ENCODE peak calls at places on chromosomes 5 and 9, in eight cellular contexts. One of them, this sample, is unnamed.
A peak's percentile ranks its signal among the peaks of the same experiment; 100 is the strongest.

GRCh38 chr9:91160599-91161464 is 200.9 kb downstream of the AUH start:
- DNase-seq in PC-3: no peak
- DNase-seq in germinal center: no peak
- DNase-seq in activated effector memory CD4-positive, alpha-beta T cell treated with Interleukin-2 at 50 U/mL for 16 hours: no peak
- DNase-seq in CD4-positive, alpha-beta T cell: no peak
- DNase-seq in MV-4-11: no peak
- DNase-seq in NCI-H1436: no peak
- DNase-seq in AML-193: no peak
- DNase-seq in this sample: no peak

GRCh38 chr9:36625006-36625600 is 52.4 kb downstream of the MELK start:
- DNase-seq in germinal center: no peak
- DNase-seq in activated effector memory CD4-positive, alpha-beta T cell treated with Interleukin-2 at 50 U/mL for 16 hours: no peak
- DNase-seq in PC-3: peak; percentile 47
- DNase-seq in CD4-positive, alpha-beta T cell: no peak
- DNase-seq in NCI-H1436: no peak
- DNase-seq in MV-4-11: no peak
- DNase-seq in AML-193: no peak
- DNase-seq in this sample: no peak

GRCh38 chr5:33180900-33181299 is 259.9 kb upstream of the TARS1 start:
- DNase-seq in activated effector memory CD4-positive, alpha-beta T cell treated with Interleukin-2 at 50 U/mL for 16 hours: no peak
- DNase-seq in PC-3: peak; percentile 66
- DNase-seq in AML-193: no peak
- DNase-seq in germinal center: no peak
- DNase-seq in CD4-positive, alpha-beta T cell: no peak
- DNase-seq in NCI-H1436: no peak
- DNase-seq in MV-4-11: no peak
- DNase-seq in this sample: no peak

GRCh38 chr5:172658869-172659513 is 17.9 kb downstream of the NEURL1B start:
- DNase-seq in germinal center: no peak
- DNase-seq in activated effector memory CD4-positive, alpha-beta T cell treated with Interleukin-2 at 50 U/mL for 16 hours: no peak
- DNase-seq in AML-193: no peak
- DNase-seq in MV-4-11: no peak
- DNase-seq in PC-3: no peak
- DNase-seq in NCI-H1436: no peak
- DNase-seq in CD4-positive, alpha-beta T cell: no peak
- DNase-seq in this sample: no peak

GRCh38 chr5:112848116-112848811 is 12.8 kb upstream of the SRP19 start:
- DNase-seq in germinal center: peak; percentile 48
- DNase-seq in PC-3: peak; percentile 66
- DNase-seq in AML-193: peak; percentile 69
- DNase-seq in CD4-positive, alpha-beta T cell: no peak
- DNase-seq in NCI-H1436: peak; percentile 72
- DNase-seq in MV-4-11: peak; percentile 80
- DNase-seq in activated effector memory CD4-positive, alpha-beta T cell treated with Interleukin-2 at 50 U/mL for 16 hours: no peak
- DNase-seq in this sample: no peak

GRCh38 chr5:88672644-88673493 is 210.1 kb downstream of the MEF2C start:
- DNase-seq in germinal center: no peak
- DNase-seq in CD4-positive, alpha-beta T cell: no peak
- DNase-seq in AML-193: no peak
- DNase-seq in MV-4-11: no peak
- DNase-seq in NCI-H1436: no peak
- DNase-seq in PC-3: no peak
- DNase-seq in activated effector memory CD4-positive, alpha-beta T cell treated with Interleukin-2 at 50 U/mL for 16 hours: no peak
- DNase-seq in this sample: no peak

GRCh38 chr5:93192107-93192506 is 388.9 kb downstream of the NR2F1-AS1 start:
- DNase-seq in germinal center: no peak
- DNase-seq in PC-3: peak; percentile 93
- DNase-seq in AML-193: no peak
- DNase-seq in MV-4-11: no peak
- DNase-seq in activated effector memory CD4-positive, alpha-beta T cell treated with Interleukin-2 at 50 U/mL for 16 hours: no peak
- DNase-seq in CD4-positive, alpha-beta T cell: no peak
- DNase-seq in NCI-H1436: no peak
- DNase-seq in this sample: no peak

GRCh38 chr5:38715671-38716070 is 130.1 kb upstream of the OSMR start:
- DNase-seq in NCI-H1436: no peak
- DNase-seq in PC-3: no peak
- DNase-seq in MV-4-11: no peak
- DNase-seq in activated effector memory CD4-positive, alpha-beta T cell treated with Interleukin-2 at 50 U/mL for 16 hours: no peak
- DNase-seq in CD4-positive, alpha-beta T cell: no peak
- DNase-seq in AML-193: no peak
- DNase-seq in germinal center: no peak
- DNase-seq in this sample: no peak

GRCh38 chr5:166428264-166428663 is 1863.2 kb upstream of the WWC1 start:
- DNase-seq in PC-3: no peak
- DNase-seq in CD4-positive, alpha-beta T cell: no peak
- DNase-seq in AML-193: no peak
- DNase-seq in MV-4-11: no peak
- DNase-seq in germinal center: no peak
- DNase-seq in NCI-H1436: no peak
- DNase-seq in activated effector memory CD4-positive, alpha-beta T cell treated with Interleukin-2 at 50 U/mL for 16 hours: no peak
- DNase-seq in this sample: no peak

GRCh38 chr9:134066546-134066922 is 1.3 kb downstream of the BRD3 start:
- DNase-seq in CD4-positive, alpha-beta T cell: no peak
- DNase-seq in germinal center: no peak
- DNase-seq in NCI-H1436: no peak
- DNase-seq in PC-3: no peak
- DNase-seq in MV-4-11: no peak
- DNase-seq in AML-193: no peak
- DNase-seq in activated effector memory CD4-positive, alpha-beta T cell treated with Interleukin-2 at 50 U/mL for 16 hours: no peak
- DNase-seq in this sample: no peak

GRCh38 chr5:125180222-125180621 is 433.8 kb upstream of the ZNF608 start:
- DNase-seq in germinal center: no peak
- DNase-seq in AML-193: no peak
- DNase-seq in activated effector memory CD4-positive, alpha-beta T cell treated with Interleukin-2 at 50 U/mL for 16 hours: no peak
- DNase-seq in CD4-positive, alpha-beta T cell: no peak
- DNase-seq in PC-3: peak; percentile 11
- DNase-seq in NCI-H1436: no peak
- DNase-seq in MV-4-11: no peak
- DNase-seq in this sample: no peak

GRCh38 chr5:62977641-62978040 is 399.0 kb downstream of the LRRC70 start:
- DNase-seq in activated effector memory CD4-positive, alpha-beta T cell treated with Interleukin-2 at 50 U/mL for 16 hours: no peak
- DNase-seq in CD4-positive, alpha-beta T cell: no peak
- DNase-seq in PC-3: no peak
- DNase-seq in AML-193: no peak
- DNase-seq in germinal center: no peak
- DNase-seq in NCI-H1436: no peak
- DNase-seq in MV-4-11: no peak
- DNase-seq in this sample: no peak

GRCh38 chr9:127776195-127776918 is 2.1 kb downstream of the SH2D3C start:
- DNase-seq in CD4-positive, alpha-beta T cell: peak; percentile 73
- DNase-seq in PC-3: no peak
- DNase-seq in NCI-H1436: no peak
- DNase-seq in germinal center: peak; percentile 79
- DNase-seq in MV-4-11: peak; percentile 84
- DNase-seq in activated effector memory CD4-positive, alpha-beta T cell treated with Interleukin-2 at 50 U/mL for 16 hours: peak; percentile 73
- DNase-seq in AML-193: peak; percentile 70
- DNase-seq in this sample: peak; percentile 85

GRCh38 chr5:82924241-82924989 is 152.8 kb downstream of the TMEM167A start:
- DNase-seq in AML-193: no peak
- DNase-seq in CD4-positive, alpha-beta T cell: no peak
- DNase-seq in NCI-H1436: no peak
- DNase-seq in germinal center: no peak
- DNase-seq in PC-3: peak; percentile 15
- DNase-seq in activated effector memory CD4-positive, alpha-beta T cell treated with Interleukin-2 at 50 U/mL for 16 hours: no peak
- DNase-seq in MV-4-11: no peak
- DNase-seq in this sample: no peak

GRCh38 chr9:131603199-131603598 is 57.9 kb downstream of the PRRT1B start:
- DNase-seq in CD4-positive, alpha-beta T cell: no peak
- DNase-seq in NCI-H1436: no peak
- DNase-seq in AML-193: no peak
- DNase-seq in MV-4-11: peak; percentile 37
- DNase-seq in PC-3: no peak
- DNase-seq in germinal center: no peak
- DNase-seq in activated effector memory CD4-positive, alpha-beta T cell treated with Interleukin-2 at 50 U/mL for 16 hours: no peak
- DNase-seq in this sample: no peak

GRCh38 chr5:155872801-155873200 is 454.2 kb upstream of the SGCD start:
- DNase-seq in NCI-H1436: peak; percentile 62
- DNase-seq in PC-3: no peak
- DNase-seq in AML-193: no peak
- DNase-seq in CD4-positive, alpha-beta T cell: no peak
- DNase-seq in activated effector memory CD4-positive, alpha-beta T cell treated with Interleukin-2 at 50 U/mL for 16 hours: no peak
- DNase-seq in germinal center: no peak
- DNase-seq in MV-4-11: no peak
- DNase-seq in this sample: no peak

GRCh38 chr9:107281164-107281563 is 1.9 kb upstream of the RAD23B start:
- DNase-seq in MV-4-11: peak; percentile 8
- DNase-seq in PC-3: no peak
- DNase-seq in germinal center: peak; percentile 22
- DNase-seq in CD4-positive, alpha-beta T cell: no peak
- DNase-seq in activated effector memory CD4-positive, alpha-beta T cell treated with Interleukin-2 at 50 U/mL for 16 hours: no peak
- DNase-seq in AML-193: peak; percentile 24
- DNase-seq in NCI-H1436: no peak
- DNase-seq in this sample: no peak

GRCh38 chr5:157109744-157110143 is 900 bp upstream of the HAVCR2 start:
- DNase-seq in germinal center: peak; percentile 26
- DNase-seq in CD4-positive, alpha-beta T cell: no peak
- DNase-seq in PC-3: no peak
- DNase-seq in AML-193: peak; percentile 54
- DNase-seq in activated effector memory CD4-positive, alpha-beta T cell treated with Interleukin-2 at 50 U/mL for 16 hours: no peak
- DNase-seq in MV-4-11: peak; percentile 73
- DNase-seq in NCI-H1436: no peak
- DNase-seq in this sample: no peak

GRCh38 chr9:126365780-126366179 is 39.2 kb downstream of the MVB12B start:
- DNase-seq in activated effector memory CD4-positive, alpha-beta T cell treated with Interleukin-2 at 50 U/mL for 16 hours: no peak
- DNase-seq in AML-193: no peak
- DNase-seq in PC-3: no peak
- DNase-seq in CD4-positive, alpha-beta T cell: no peak
- DNase-seq in MV-4-11: no peak
- DNase-seq in germinal center: no peak
- DNase-seq in NCI-H1436: no peak
- DNase-seq in this sample: no peak

GRCh38 chr5:37847978-37848425 is 8.2 kb upstream of the GDNF start:
- DNase-seq in CD4-positive, alpha-beta T cell: no peak
- DNase-seq in AML-193: no peak
- DNase-seq in activated effector memory CD4-positive, alpha-beta T cell treated with Interleukin-2 at 50 U/mL for 16 hours: no peak
- DNase-seq in germinal center: no peak
- DNase-seq in NCI-H1436: no peak
- DNase-seq in PC-3: peak; percentile 13
- DNase-seq in MV-4-11: peak; percentile 61
- DNase-seq in this sample: no peak

GRCh38 chr9:113532809-113533190 is 69.3 kb downstream of the RGS3 start:
- DNase-seq in CD4-positive, alpha-beta T cell: no peak
- DNase-seq in AML-193: no peak
- DNase-seq in MV-4-11: no peak
- DNase-seq in PC-3: no peak
- DNase-seq in NCI-H1436: no peak
- DNase-seq in activated effector memory CD4-positive, alpha-beta T cell treated with Interleukin-2 at 50 U/mL for 16 hours: no peak
- DNase-seq in germinal center: no peak
- DNase-seq in this sample: no peak

GRCh38 chr9:129496187-129497063 is 124.5 kb downstream of the C9orf50 start:
- DNase-seq in PC-3: peak; percentile 81
- DNase-seq in germinal center: no peak
- DNase-seq in NCI-H1436: peak; percentile 89
- DNase-seq in CD4-positive, alpha-beta T cell: peak; percentile 72
- DNase-seq in activated effector memory CD4-positive, alpha-beta T cell treated with Interleukin-2 at 50 U/mL for 16 hours: peak; percentile 69
- DNase-seq in AML-193: peak; percentile 11
- DNase-seq in MV-4-11: peak; percentile 83
- DNase-seq in this sample: peak; percentile 86

GRCh38 chr5:133944263-133945230 is 23.9 kb downstream of the C5orf15 start:
- DNase-seq in MV-4-11: peak; percentile 6
- DNase-seq in CD4-positive, alpha-beta T cell: no peak
- DNase-seq in AML-193: no peak
- DNase-seq in NCI-H1436: peak; percentile 74
- DNase-seq in germinal center: peak; percentile 74
- DNase-seq in activated effector memory CD4-positive, alpha-beta T cell treated with Interleukin-2 at 50 U/mL for 16 hours: no peak
- DNase-seq in PC-3: peak; percentile 82
- DNase-seq in this sample: no peak

GRCh38 chr9:116156621-116157314 is 3.2 kb downstream of the PAPPA start:
- DNase-seq in PC-3: peak; percentile 71
- DNase-seq in activated effector memory CD4-positive, alpha-beta T cell treated with Interleukin-2 at 50 U/mL for 16 hours: no peak
- DNase-seq in MV-4-11: no peak
- DNase-seq in CD4-positive, alpha-beta T cell: no peak
- DNase-seq in germinal center: no peak
- DNase-seq in AML-193: no peak
- DNase-seq in NCI-H1436: peak; percentile 69
- DNase-seq in this sample: no peak

GRCh38 chr5:95848701-95849100 is 26.2 kb upstream of the GLRX start:
- DNase-seq in CD4-positive, alpha-beta T cell: no peak
- DNase-seq in AML-193: no peak
- DNase-seq in NCI-H1436: no peak
- DNase-seq in PC-3: no peak
- DNase-seq in activated effector memory CD4-positive, alpha-beta T cell treated with Interleukin-2 at 50 U/mL for 16 hours: no peak
- DNase-seq in MV-4-11: no peak
- DNase-seq in germinal center: no peak
- DNase-seq in this sample: no peak

This sample was measured in CD8-positive, alpha-beta T cell.